ENCODE peak calls at places on chromosomes 3 and 15, in six cellular contexts. Y, A, S, B, W and Z are unnamed samples.

GRCh38 chr15:45230246-45230965 is 21.6 kb upstream of the SLC28A2 start:
- DNase-seq in Y (no peak), A (no peak), S (no peak), B (no peak), W (no peak), Z (no peak)

GRCh38 chr15:38217181-38217580 is 35.5 kb upstream of the SPRED1 start:
- DNase-seq in Y (no peak), A (no peak), S (no peak), B (no peak), W (no peak), Z (no peak)

GRCh38 chr3:17151598-17152373 is 267.0 kb downstream of the PLCL2 start:
- DNase-seq in Y (peak; percentile 97), A (peak; percentile 78), S (peak; percentile 89), B (peak; percentile 79), W (no peak), Z (peak; percentile 95)

GRCh38 chr15:47415539-47415971 is 301.8 kb upstream of the SEMA6D start:
- DNase-seq in Y (no peak), A (no peak), S (no peak), B (no peak), W (no peak), Z (no peak)

GRCh38 chr3:128282392-128283196 is 129.3 kb downstream of the EEFSEC start:
- DNase-seq in Y (peak; percentile 18), A (no peak), S (no peak), B (no peak), W (no peak), Z (no peak)

GRCh38 chr3:183958775-183959174 is 58.9 kb downstream of the ABCC5 start:
- DNase-seq in Y (no peak), A (no peak), S (no peak), B (no peak), W (no peak), Z (no peak)

GRCh38 chr3:134932035-134932434 is 137.0 kb downstream of the EPHB1 start:
- DNase-seq in Y (no peak), A (no peak), S (no peak), B (no peak), W (no peak), Z (no peak)

GRCh38 chr15:90191795-90192494 is 9.2 kb upstream of the SEMA4B start:
- DNase-seq in Y (peak; percentile 31), A (no peak), S (peak; percentile 56), B (peak; percentile 10), W (no peak), Z (no peak)

GRCh38 chr3:10194328-10195071 is 29.8 kb downstream of the IRAK2 start:
- DNase-seq in Y (peak; percentile 64), A (no peak), S (peak; percentile 65), B (no peak), W (no peak), Z (peak; percentile 38)

GRCh38 chr3:45224824-45225464 is 1.1 kb downstream of the TMEM158 start:
- DNase-seq in Y (peak; percentile 45), A (peak; percentile 14), S (peak; percentile 77), B (no peak), W (peak; percentile 44), Z (no peak)